ENCODE peak calls at places on chromosomes 11 and 22, in seven cellular contexts. P is tibial artery, F is endodermal cell, L is Peyer's patch, V is SK-N-SH, Y is fibroblast of pulmonary artery, Z is PC-3. N is an unnamed sample.

GRCh38 chr11:133719532-133720235 is 125.6 kb downstream of the SPATA19 start:
- DNase-seq in L (no peak), Y (no peak), Z (no peak), F (no peak), P (no peak), V (no peak), N (no peak)

GRCh38 chr22:29011868-29012428 is 49.7 kb downstream of the C22orf31 start:
- DNase-seq in P (no peak), Y (no peak), F (no peak), Z (no peak), L (no peak), V (no peak), N (no peak)

GRCh38 chr11:131969261-131969660 is 598.8 kb downstream of the NTM start:
- DNase-seq in L (no peak), P (no peak), Y (no peak), F (no peak), V (no peak), Z (no peak), N (no peak)

GRCh38 chr11:133927690-133928627 is 28.8 kb downstream of the IGSF9B start:
- DNase-seq in L (peak), V (peak), F (peak), Z (peak), P (peak), Y (peak), N (peak)

GRCh38 chr11:73577496-73577917 is 20.4 kb downstream of the FAM168A start:
- DNase-seq in Z (no peak), Y (no peak), L (no peak), F (no peak), V (peak), P (no peak), N (peak)

GRCh38 chr22:42939941-42940653 is 74.9 kb downstream of the PACSIN2 start:
- DNase-seq in V (no peak), Z (peak), L (no peak), F (peak), P (peak), Y (peak), N (peak)

GRCh38 chr22:41966607-41967240 is 2.5 kb upstream of the SEPTIN3 start:
- DNase-seq in Z (peak), L (no peak), Y (peak), P (no peak), V (peak), F (peak), N (peak)

GRCh38 chr11:19419021-19419750 is 178.4 kb upstream of the E2F8 start:
- DNase-seq in P (no peak), F (no peak), Y (peak), V (no peak), L (no peak), Z (peak), N (no peak)

GRCh38 chr11:130209128-130209932 is 49.7 kb downstream of the ST14 start:
- DNase-seq in Y (no peak), L (peak), V (peak), F (peak), Z (no peak), P (peak), N (no peak)

GRCh38 chr22:36470994-36471331 is 10.5 kb downstream of the TXN2 start:
- DNase-seq in P (peak), Y (peak), L (no peak), F (no peak), Z (no peak), V (no peak), N (no peak)

GRCh38 chr11:103633037-103633788 is 403.2 kb upstream of the DDI1 start:
- DNase-seq in Y (peak), Z (no peak), F (no peak), P (no peak), L (no peak), V (no peak), N (peak)

GRCh38 chr11:119505861-119506260 is 82.9 kb upstream of the THY1 start:
- DNase-seq in F (no peak), Y (no peak), V (no peak), L (no peak), P (no peak), Z (no peak), N (no peak)

GRCh38 chr22:49242480-49242879 is 585.2 kb downstream of the BRD1 start:
- DNase-seq in L (no peak), P (no peak), F (no peak), V (no peak), Z (no peak), Y (no peak), N (no peak)

GRCh38 chr22:44032126-44032730 is 8.1 kb downstream of the PARVB start:
- DNase-seq in Y (no peak), F (no peak), L (no peak), Z (no peak), V (no peak), P (no peak), N (no peak)

GRCh38 chr11:2860636-2861035 is 24.9 kb downstream of the CDKN1C start:
- DNase-seq in L (peak), F (no peak), Y (peak), Z (peak), P (no peak), V (no peak), N (no peak)

GRCh38 chr11:68535098-68535497 is 74.5 kb downstream of the PPP6R3 start:
- DNase-seq in P (no peak), F (no peak), Z (no peak), Y (no peak), L (no peak), V (peak), N (no peak)

GRCh38 chr11:19502691-19503253 is 209.9 kb upstream of the NAV2 start:
- DNase-seq in Y (no peak), V (no peak), L (no peak), Z (no peak), F (no peak), P (no peak), N (no peak)

GRCh38 chr11:104343578-104343977 is 179.6 kb upstream of the PDGFD start:
- DNase-seq in L (no peak), V (no peak), Y (peak), P (no peak), Z (peak), F (no peak), N (no peak)

GRCh38 chr22:46362221-46362933 is 26.9 kb downstream of the TRMU start:
- DNase-seq in Y (no peak), P (no peak), V (peak), Z (no peak), L (peak), F (peak), N (no peak)

GRCh38 chr11:15170170-15170569 is 55.4 kb downstream of the INSC start:
- DNase-seq in L (no peak), P (no peak), Y (no peak), F (peak), V (no peak), Z (no peak), N (no peak)

GRCh38 chr11:88543902-88544655 is 206.5 kb upstream of the CTSC start:
- DNase-seq in L (peak), P (peak), V (peak), Z (peak), Y (peak), F (peak), N (peak)

GRCh38 chr11:125680747-125681146 is at the start of gene ACRV1:
- DNase-seq in V (no peak), Y (no peak), P (no peak), Z (no peak), F (no peak), L (no peak), N (no peak)

GRCh38 chr11:125679837-125680236 is 810 bp downstream of the ACRV1 start:
- DNase-seq in Y (no peak), Z (no peak), F (no peak), P (no peak), L (no peak), V (no peak), N (no peak)

GRCh38 chr11:125674210-125674609 is 6.4 kb downstream of the ACRV1 start:
- DNase-seq in Z (no peak), F (no peak), P (no peak), Y (no peak), V (no peak), L (no peak), N (no peak)

GRCh38 chr11:125675196-125675595 is 5.5 kb downstream of the ACRV1 start:
- DNase-seq in P (no peak), Y (no peak), L (no peak), V (no peak), F (no peak), Z (no peak), N (no peak)

GRCh38 chr11:125679397-125679796 is 1.2 kb downstream of the ACRV1 start:
- DNase-seq in Y (no peak), L (no peak), F (no peak), V (no peak), Z (peak), P (no peak), N (no peak)
- TF ChIP-seq CTCF in Y (peak), L (peak), F (peak), V (peak), Z (peak), P (no peak), N (peak)

GRCh38 chr11:61888043-61888442 is 3.3 kb downstream of the FADS3 start:
- DNase-seq in Z (peak), V (no peak), F (peak), L (no peak), Y (peak), P (peak), N (peak)
- TF ChIP-seq CTCF in Z (no peak), V (no peak), F (no peak), L (no peak), Y (no peak), P (no peak), N (no peak)

DNA sequence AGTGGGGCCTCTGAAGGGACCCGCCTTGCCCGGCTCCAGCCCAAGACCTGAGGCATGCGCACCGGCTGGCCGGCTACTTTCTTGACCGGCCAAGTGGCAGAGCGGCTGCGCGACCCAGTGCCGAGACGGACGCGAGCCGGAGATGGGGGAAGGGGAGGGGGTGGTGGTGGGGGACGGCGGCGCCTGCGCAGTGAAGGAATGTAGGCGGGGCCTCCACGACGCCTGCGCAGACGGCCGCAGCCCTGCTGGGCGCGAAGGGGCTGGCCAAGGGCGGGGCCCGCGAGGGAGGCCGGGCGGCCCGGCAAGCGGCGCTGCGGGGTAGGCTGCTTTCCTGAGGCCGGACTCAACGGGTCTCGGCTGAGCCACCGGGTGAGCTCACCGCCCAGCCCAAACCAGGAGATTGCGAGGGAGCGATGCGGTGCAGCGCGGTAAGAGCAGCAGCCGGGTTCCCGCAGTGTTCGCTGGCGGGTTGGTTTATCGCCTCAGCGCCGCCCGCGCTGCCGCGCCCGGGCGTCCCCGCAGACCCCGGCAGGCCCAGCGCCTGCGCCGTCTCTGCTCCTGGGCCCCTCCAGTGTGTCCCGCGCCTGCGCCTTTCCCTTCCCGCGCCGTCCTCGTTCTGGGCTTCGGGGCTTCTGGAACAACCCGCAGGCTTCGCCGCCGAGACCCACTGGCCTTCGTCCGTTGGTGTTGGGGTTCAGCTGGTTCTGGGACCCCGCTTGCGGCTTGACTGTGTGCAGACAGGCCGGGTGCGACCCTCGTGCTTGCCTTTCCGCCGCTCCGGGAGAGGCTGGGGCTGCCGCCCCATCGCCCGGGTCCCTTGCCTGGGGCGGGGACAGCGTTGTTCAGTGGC is at the start of gene SPECC1L:
- DNase-seq in P (peak), Y (peak), L (peak), V (peak), F (peak), Z (peak), N (peak)
- TF ChIP-seq CTCF in P (peak), Y (no peak), L (peak), V (no peak), F (peak), Z (no peak), N (peak)

DNA sequence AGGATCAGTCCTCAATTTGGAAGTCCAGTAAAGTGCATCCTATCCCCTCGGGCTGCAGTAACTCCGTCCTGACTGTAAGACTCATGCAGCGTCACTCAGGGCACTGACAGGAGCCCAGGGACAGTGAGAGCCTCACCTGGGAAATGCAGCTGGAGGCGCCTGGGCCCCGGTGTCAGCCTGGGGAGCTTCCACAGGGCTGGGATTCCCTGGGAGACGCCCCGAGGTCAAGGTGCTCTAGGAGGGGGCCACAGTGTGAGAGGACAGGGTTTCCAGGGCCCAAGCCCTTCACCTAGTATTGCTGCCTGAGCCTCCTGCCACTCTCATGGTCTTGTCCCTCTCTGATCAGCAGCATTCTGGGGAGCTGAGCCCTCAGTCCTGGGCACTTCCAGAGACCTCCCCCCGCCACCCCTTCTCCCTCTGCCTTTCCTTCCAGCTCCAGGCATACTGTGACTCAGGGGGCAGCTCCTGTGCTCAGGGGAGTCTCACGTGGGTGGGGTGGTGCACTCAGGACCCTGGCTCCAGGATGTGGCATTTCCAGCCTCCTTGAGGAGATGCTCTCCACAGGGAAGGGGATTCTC is 99.1 kb upstream of the IGLL5 start:
- DNase-seq in L (no peak), Y (no peak), F (no peak), V (no peak), Z (no peak), P (no peak), N (no peak)
- TF ChIP-seq CTCF in L (no peak), Y (no peak), F (no peak), V (no peak), Z (peak), P (no peak), N (peak)

DNA sequence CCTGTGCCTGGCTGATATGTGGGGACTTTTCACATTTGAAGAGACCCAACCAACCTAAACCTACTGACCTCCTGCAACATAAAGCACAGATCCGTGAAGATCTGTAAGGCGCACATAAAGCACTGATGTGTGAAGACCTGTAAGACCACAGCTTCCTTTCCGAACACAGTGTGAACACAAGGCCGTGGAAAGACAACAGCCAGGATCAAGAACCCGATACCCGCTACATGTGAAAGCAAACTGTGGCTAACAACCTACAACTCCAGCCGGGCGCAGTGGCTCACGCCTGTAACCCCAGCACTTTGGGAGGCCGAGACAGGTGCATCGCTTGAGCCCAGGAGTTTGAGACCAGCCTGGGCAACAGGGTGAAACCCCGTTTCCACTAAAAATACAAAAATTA is 17.6 kb upstream of the PPFIA1 start:
- DNase-seq in Z (no peak), P (no peak), V (no peak), Y (no peak), L (no peak), F (no peak), N (no peak)
- TF ChIP-seq CTCF in Z (no peak), P (no peak), V (no peak), Y (no peak), L (no peak), F (no peak), N (no peak)

DNA sequence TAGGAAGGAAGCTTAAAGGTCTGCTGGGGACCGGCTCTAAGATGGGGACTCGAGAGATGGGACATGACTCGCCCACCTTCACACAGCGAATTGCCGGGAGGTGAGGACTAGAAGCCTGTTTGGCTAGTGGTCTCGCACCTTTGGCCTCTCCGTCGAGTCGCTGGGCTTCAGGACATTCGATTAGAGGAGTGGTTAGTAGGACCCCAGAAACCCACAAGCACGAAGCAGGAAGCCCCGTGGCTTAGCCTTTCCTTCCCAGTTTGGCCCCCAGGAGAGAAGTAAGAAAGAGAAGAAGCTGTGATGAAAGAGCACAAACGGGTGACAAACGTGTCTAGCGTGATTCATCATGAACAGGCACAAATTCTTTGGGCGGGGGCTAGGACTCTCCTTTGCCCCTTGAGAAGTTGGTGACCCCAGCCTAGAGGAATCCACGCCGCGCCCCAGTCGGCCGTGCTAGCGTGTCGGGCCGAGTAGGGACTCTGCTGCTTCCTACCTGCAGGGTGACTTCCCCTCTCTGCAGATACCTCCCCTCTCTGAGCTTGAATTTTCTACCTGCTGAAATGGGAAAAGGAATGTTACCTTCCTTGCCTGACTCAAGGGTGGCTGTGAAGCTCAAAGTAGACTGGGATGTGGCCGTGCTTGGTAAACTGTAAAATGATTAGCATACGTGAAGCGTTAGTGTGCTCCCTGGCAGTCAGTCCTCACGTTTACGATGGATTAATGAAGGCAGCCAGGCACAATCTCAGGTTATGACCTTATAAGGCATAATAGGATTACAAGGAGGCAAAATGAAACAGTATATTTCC is 1.1 kb upstream of the ADM start:
- DNase-seq in P (peak), L (peak), Y (peak), V (peak), Z (peak), F (peak), N (peak)
- TF ChIP-seq CTCF in P (no peak), L (no peak), Y (no peak), V (no peak), Z (no peak), F (no peak), N (no peak)

DNA sequence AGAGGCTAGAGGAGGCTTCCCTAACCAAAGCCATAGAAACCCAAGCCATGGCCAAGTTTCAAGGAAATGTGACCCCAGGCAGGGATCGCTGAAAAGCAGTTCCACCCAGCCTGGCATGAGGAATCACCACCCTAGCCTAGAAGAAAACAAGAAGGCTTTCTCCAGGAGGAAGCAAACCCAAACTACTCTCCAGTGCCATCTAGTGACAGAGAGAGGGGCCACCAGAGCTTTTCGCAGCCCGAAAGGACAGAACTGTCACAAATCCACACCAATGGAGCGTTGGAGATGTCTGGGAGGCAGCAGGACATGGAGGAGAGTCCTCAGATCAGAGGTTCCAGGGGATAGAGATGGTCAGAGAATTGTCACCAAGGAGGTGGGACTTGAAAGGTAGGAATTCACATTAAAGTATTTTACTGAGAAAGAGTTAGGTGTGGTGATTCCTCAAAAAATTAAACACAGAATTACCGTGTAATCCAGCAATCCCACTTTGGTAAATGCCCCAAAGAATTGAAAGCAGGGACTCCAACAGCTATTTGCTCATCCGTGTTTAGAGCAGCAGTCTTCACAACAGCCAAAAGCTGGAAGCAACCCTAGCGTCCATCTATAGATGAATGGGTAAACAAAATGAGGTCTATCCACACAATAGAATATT is 67.3 kb upstream of the NUP50 start:
- DNase-seq in L (peak), F (peak), Y (peak), Z (peak), V (peak), P (no peak), N (peak)
- TF ChIP-seq CTCF in L (peak), F (peak), Y (peak), Z (peak), V (peak), P (peak), N (peak)

GRCh38 chr22:39349967-39350802 is at the start of gene SYNGR1:
- DNase-seq in L (no peak), Z (no peak), Y (no peak), F (peak), P (no peak), V (peak), N (no peak)
- TF ChIP-seq CTCF in L (no peak), Z (no peak), Y (no peak), F (peak), P (no peak), V (no peak), N (no peak)

GRCh38 chr11:77346906-77347603 is 45.6 kb upstream of the GDPD4 start:
- DNase-seq in Y (peak), P (no peak), V (no peak), L (no peak), F (no peak), Z (no peak), N (peak)
- TF ChIP-seq CTCF in Y (no peak), P (no peak), V (no peak), L (no peak), F (no peak), Z (no peak), N (no peak)

DNA sequence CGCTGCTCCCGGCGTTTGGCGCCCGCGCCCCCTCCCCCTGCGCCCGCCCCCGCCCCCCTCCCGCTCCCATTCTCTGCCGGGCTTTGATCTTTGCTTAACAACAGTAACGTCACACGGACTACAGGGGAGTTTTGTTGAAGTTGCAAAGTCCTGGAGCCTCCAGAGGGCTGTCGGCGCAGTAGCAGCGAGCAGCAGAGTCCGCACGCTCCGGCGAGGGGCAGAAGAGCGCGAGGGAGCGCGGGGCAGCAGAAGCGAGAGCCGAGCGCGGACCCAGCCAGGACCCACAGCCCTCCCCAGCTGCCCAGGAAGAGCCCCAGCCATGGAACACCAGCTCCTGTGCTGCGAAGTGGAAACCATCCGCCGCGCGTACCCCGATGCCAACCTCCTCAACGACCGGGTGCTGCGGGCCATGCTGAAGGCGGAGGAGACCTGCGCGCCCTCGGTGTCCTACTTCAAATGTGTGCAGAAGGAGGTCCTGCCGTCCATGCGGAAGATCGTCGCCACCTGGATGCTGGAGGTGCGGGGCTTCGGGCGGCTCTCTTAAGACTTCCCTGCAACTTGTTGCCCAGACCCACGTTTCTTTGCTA is at the start of gene CCND1:
- DNase-seq in V (peak), Y (peak), Z (peak), F (peak), P (peak), L (peak), N (peak)
- TF ChIP-seq CTCF in V (peak), Y (peak), Z (no peak), F (peak), P (no peak), L (peak), N (peak)

N was measured in HFFc6.